ENCODE peak calls at places on chromosomes 4 and X, in four cellular contexts. D is dermis microvascular lymphatic vessel endothelial cell, L is A172, C is EL. F is an unnamed sample.

GRCh38 chr4:66558651-66559050 is 888.4 kb upstream of the EPHA5 start:
- DNase-seq in D (no peak), L (no peak), C (no peak), F (no peak)

GRCh38 chr4:144894525-144894924 is 203.5 kb downstream of the ANAPC10 start:
- DNase-seq in D (no peak), L (peak; percentile 69), C (peak; percentile 67), F (no peak)

GRCh38 chr4:86960557-86960959 is 25.7 kb downstream of the AFF1 start:
- DNase-seq in D (no peak), L (no peak), C (no peak), F (no peak)

GRCh38 chr4:37455301-37456062 is 210.9 kb downstream of the NWD2 start:
- DNase-seq in D (no peak), L (no peak), C (no peak), F (no peak)

GRCh38 chr4:4614925-4615678 is 73.3 kb upstream of the STX18 start:
- DNase-seq in D (no peak), L (no peak), C (no peak), F (no peak)

GRCh38 chr4:147933316-147933715 is 201.4 kb downstream of the ARHGAP10 start:
- DNase-seq in D (no peak), L (no peak), C (no peak), F (no peak)

GRCh38 chr4:86334020-86334750 is 25.7 kb downstream of the MAPK10 start:
- DNase-seq in D (no peak), L (no peak), C (no peak), F (no peak)

GRCh38 chr4:183659919-183660318 is 826 bp downstream of the TRAPPC11 start:
- DNase-seq in D (no peak), L (no peak), C (no peak), F (no peak)

GRCh38 chrX:46573896-46574336 is 351 bp downstream of the CHST7 start:
- DNase-seq in D (no peak), L (peak; percentile 29), C (peak; percentile 60), F (no peak)

GRCh38 chrX:141405878-141406492 is 163.7 kb upstream of the SPANXC start:
- DNase-seq in D (peak; percentile 83), L (peak; percentile 68), C (peak; percentile 72), F (no peak)

GRCh38 chrX:154021131-154021611 is 1.5 kb upstream of the IRAK1 start:
- DNase-seq in D (no peak), L (peak; percentile 65), C (peak; percentile 77), F (no peak)

GRCh38 chr4:2545321-2546013 is 9.0 kb downstream of the FAM193A start:
- DNase-seq in D (no peak), L (no peak), C (no peak), F (no peak)

GRCh38 chrX:44241551-44241950 is 101.9 kb downstream of the EFHC2 start:
- DNase-seq in D (no peak), L (no peak), C (no peak), F (no peak)

GRCh38 chr4:20276848-20277247 is 25.1 kb downstream of the SLIT2 start:
- DNase-seq in D (no peak), L (no peak), C (no peak), F (no peak)

GRCh38 chr4:13821522-13821921 is 194.0 kb upstream of the BOD1L1 start:
- DNase-seq in D (no peak), L (no peak), C (no peak), F (no peak)

GRCh38 chr4:125529071-125529470 is 214.3 kb downstream of the FAT4 start:
- DNase-seq in D (no peak), L (no peak), C (no peak), F (no peak)

GRCh38 chr4:76211769-76212168 is 1.9 kb downstream of the SCARB2 start:
- DNase-seq in D (no peak), L (no peak), C (no peak), F (no peak)

GRCh38 chr4:113825272-113825671 is 63.7 kb upstream of the CAMK2D start:
- DNase-seq in D (no peak), L (no peak), C (no peak), F (no peak)

GRCh38 chr4:152385551-152385950 is 150.3 kb downstream of the FBXW7 start:
- DNase-seq in D (no peak), L (no peak), C (no peak), F (no peak)

GRCh38 chr4:112173593-112174559 is 28.6 kb downstream of the FAM241A start:
- DNase-seq in D (no peak), L (peak; percentile 16), C (peak; percentile 16), F (no peak)

GRCh38 chr4:160202802-160203201 is 1099.9 kb downstream of the RAPGEF2 start:
- DNase-seq in D (no peak), L (peak; percentile 5), C (no peak), F (no peak)

GRCh38 chr4:186190456-186191265 is 706 bp upstream of the CYP4V2 start:
- DNase-seq in D (no peak), L (peak; percentile 22), C (peak; percentile 50), F (peak; percentile 34)

GRCh38 chr4:129344058-129344457 is 248.1 kb downstream of the C4orf33 start:
- DNase-seq in D (peak; percentile 43), L (peak; percentile 41), C (peak; percentile 50), F (peak; percentile 2)

GRCh38 chrX:137424679-137425078 is 141.2 kb upstream of the ZIC3 start:
- DNase-seq in D (no peak), L (no peak), C (no peak), F (no peak)

GRCh38 chr4:7398104-7398423 is 36.7 kb downstream of the PSAPL1 start:
- DNase-seq in D (no peak), L (peak; percentile 65), C (peak; percentile 25), F (no peak)

GRCh38 chrX:3663576-3664290 is 49.7 kb downstream of the PRKX start:
- DNase-seq in D (no peak), L (no peak), C (no peak), F (no peak)

GRCh38 chr4:184907216-184907615 is 81.4 kb upstream of the ACSL1 start:
- DNase-seq in D (no peak), L (no peak), C (no peak), F (peak; percentile 15)

GRCh38 chr4:15898902-15899301 is 39.6 kb downstream of the FGFBP1 start:
- DNase-seq in D (no peak), L (no peak), C (no peak), F (no peak)

GRCh38 chr4:149765630-149766029 is 50.0 kb downstream of the IQCM start:
- DNase-seq in D (no peak), L (peak; percentile 70), C (peak; percentile 74), F (no peak)

GRCh38 chr4:128583753-128584712 is 225.5 kb upstream of the JADE1 start:
- DNase-seq in D (no peak), L (no peak), C (no peak), F (no peak)

GRCh38 chr4:105741548-105741947 is 33.0 kb downstream of the GSTCD start:
- DNase-seq in D (no peak), L (no peak), C (no peak), F (no peak)

GRCh38 chr4:23932935-23933334 is 43.1 kb upstream of the PPARGC1A start:
- DNase-seq in D (no peak), L (no peak), C (no peak), F (no peak)